ENCODE peak calls at places on chromosomes 5 and 9, in five cellular contexts. L is tibial nerve, J is cardiac muscle cell, V is IMR-90, S is fibroblast of pulmonary artery. K is an unnamed sample.

GRCh38 chr5:9091896-9092662 is 453.8 kb downstream of the SEMA5A start:
- DNase-seq in S (no peak), J (no peak), L (no peak), V (peak), K (no peak)

GRCh38 chr5:126107381-126107780 is 315.8 kb upstream of the GRAMD2B start:
- DNase-seq in S (no peak), L (no peak), J (no peak), V (no peak), K (no peak)

GRCh38 chr9:128008171-128008570 is 27.4 kb upstream of the EEIG1 start:
- DNase-seq in L (no peak), S (no peak), J (no peak), V (no peak), K (no peak)

GRCh38 chr9:127285957-127286356 is 21.4 kb downstream of the GARNL3 start:
- DNase-seq in S (peak), L (no peak), V (no peak), J (peak), K (no peak)

GRCh38 chr9:77025146-77025545 is 5.7 kb downstream of the FOXB2 start:
- DNase-seq in S (no peak), L (no peak), J (no peak), V (no peak), K (no peak)

GRCh38 chr5:168346417-168346816 is 55.0 kb downstream of the WWC1 start:
- DNase-seq in L (no peak), V (no peak), S (no peak), J (no peak), K (no peak)

GRCh38 chr9:110986529-110986928 is 51.7 kb downstream of the LPAR1 start:
- DNase-seq in L (no peak), V (peak), S (no peak), J (no peak), K (no peak)

GRCh38 chr5:168179185-168179584 is 112.3 kb upstream of the WWC1 start:
- DNase-seq in J (peak), L (no peak), S (no peak), V (no peak), K (no peak)

GRCh38 chr5:157481255-157481654 is 21.2 kb downstream of the NIPAL4 start:
- DNase-seq in L (no peak), S (no peak), J (no peak), V (no peak), K (no peak)

GRCh38 chr5:140855772-140856674 is at the start of gene PCDHA10:
- DNase-seq in S (peak), L (no peak), J (no peak), V (no peak), K (no peak)

GRCh38 chr5:168946363-168946762 is 354.6 kb downstream of the SLIT3 start:
- DNase-seq in L (no peak), S (peak), J (peak), V (no peak), K (no peak)

GRCh38 chr5:32707394-32707997 is 3.6 kb upstream of the NPR3 start:
- DNase-seq in V (peak), S (peak), J (peak), L (no peak), K (no peak)

GRCh38 chr9:114397219-114397847 is 9.6 kb upstream of the AKNA start:
- DNase-seq in V (no peak), S (no peak), L (no peak), J (no peak), K (no peak)

GRCh38 chr5:31623249-31623648 is 15.7 kb upstream of the PDZD2 start:
- DNase-seq in S (no peak), V (no peak), J (no peak), L (no peak), K (no peak)

GRCh38 chr5:143002459-143003327 is 232.5 kb downstream of the ARHGAP26 start:
- DNase-seq in S (peak), L (no peak), V (peak), J (peak), K (no peak)

GRCh38 chr5:14143843-14144585 is 872 bp downstream of the TRIO start:
- DNase-seq in V (no peak), S (no peak), J (peak), L (no peak), K (no peak)

GRCh38 chr9:132412089-132412488 is 2.1 kb downstream of the CFAP77 start:
- DNase-seq in L (no peak), J (peak), S (peak), V (no peak), K (no peak)

GRCh38 chr9:69066955-69067354 is 31.4 kb downstream of the FXN start:
- DNase-seq in V (no peak), S (no peak), L (no peak), J (no peak), K (no peak)

GRCh38 chr5:76104027-76104426 is 20.8 kb downstream of the SV2C start:
- DNase-seq in J (peak), V (peak), S (peak), L (no peak), K (peak)

GRCh38 chr5:125310749-125311148 is 564.3 kb upstream of the ZNF608 start:
- DNase-seq in V (peak), J (peak), S (peak), L (no peak), K (no peak)

GRCh38 chr9:99105152-99106043 is 485 bp downstream of the TGFBR1 start:
- DNase-seq in V (peak), L (peak), S (peak), J (peak), K (peak)

GRCh38 chr9:110575169-110575568 is 4.4 kb downstream of the SVEP1 start:
- DNase-seq in V (no peak), J (no peak), L (no peak), S (no peak), K (no peak)

GRCh38 chr5:5666076-5666365 is 243.5 kb downstream of the ICE1 start:
- DNase-seq in L (no peak), S (no peak), V (no peak), J (no peak), K (no peak)

GRCh38 chr5:18281947-18282557 is 647.8 kb downstream of the TAF11L14 start:
- DNase-seq in V (peak), L (no peak), J (peak), S (peak), K (no peak)

GRCh38 chr9:19102181-19102630 is 498 bp downstream of the HAUS6 start:
- DNase-seq in J (peak), S (no peak), L (no peak), V (peak), K (no peak)

GRCh38 chr5:138458353-138458752 is 6.9 kb upstream of the EGR1 start:
- DNase-seq in L (no peak), S (peak), V (no peak), J (peak), K (no peak)

GRCh38 chr9:23526806-23527205 is 299.2 kb downstream of the ELAVL2 start:
- DNase-seq in S (no peak), J (no peak), L (no peak), V (no peak), K (no peak)

GRCh38 chr5:128974567-128974966 is 9.3 kb downstream of the SLC27A6 start:
- DNase-seq in V (no peak), L (no peak), J (no peak), S (no peak), K (no peak)

GRCh38 chr9:137163101-137163661 is 6.7 kb downstream of the LRRC26 start:
- DNase-seq in V (no peak), L (no peak), S (no peak), J (no peak), K (no peak)

GRCh38 chr5:153618857-153619256 is 128.4 kb downstream of the GRIA1 start:
- DNase-seq in L (no peak), S (peak), V (peak), J (no peak), K (no peak)

GRCh38 chr9:137049544-137050449 is 3.8 kb upstream of the NPDC1 start:
- DNase-seq in J (peak), S (peak), L (no peak), V (peak), K (peak)

GRCh38 chr9:25716220-25716872 is 38.1 kb upstream of the TUSC1 start:
- DNase-seq in S (peak), J (peak), V (peak), L (no peak), K (no peak)

GRCh38 chr9:124182741-124183140 is 75.0 kb upstream of the NEK6 start:
- DNase-seq in S (no peak), L (no peak), V (no peak), J (no peak), K (no peak)
- TF ChIP-seq CTCF in S (no peak), L (no peak), V (no peak), J (no peak), K (no peak)

DNA sequence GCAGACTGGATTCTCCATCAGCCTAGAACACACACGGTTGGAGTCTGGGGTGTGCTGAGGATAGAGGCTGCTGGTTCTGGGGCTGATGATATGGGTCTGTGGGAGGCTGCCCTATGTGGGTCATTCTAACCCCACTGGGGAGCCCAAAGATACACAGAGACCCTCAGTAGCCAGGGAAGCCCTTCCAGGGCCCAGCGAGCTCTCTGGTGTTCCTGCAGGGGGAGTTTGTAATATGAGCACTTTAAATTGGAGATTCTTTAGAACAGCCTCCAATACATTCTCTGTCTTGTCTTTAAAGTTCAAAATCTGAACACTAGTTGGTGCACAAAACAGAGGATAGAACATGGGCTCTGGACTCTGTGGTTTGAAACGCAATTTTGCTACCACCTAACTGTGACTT is 2.4 kb downstream of the ACTL7A start:
- DNase-seq in J (no peak), V (no peak), S (no peak), L (no peak), K (no peak)
- TF ChIP-seq CTCF in J (no peak), V (no peak), S (peak), L (no peak), K (no peak)

GRCh38 chr9:135184158-135184557 is 96.7 kb downstream of the OLFM1 start:
- DNase-seq in L (no peak), J (no peak), S (no peak), V (no peak), K (no peak)

GRCh38 chr9:135186248-135187164 is 99.0 kb downstream of the OLFM1 start:
- DNase-seq in L (peak), S (no peak), V (no peak), J (no peak), K (no peak)

GRCh38 chr9:135183069-135183468 is 95.6 kb downstream of the OLFM1 start:
- DNase-seq in V (no peak), S (no peak), L (no peak), J (no peak), K (no peak)

GRCh38 chr9:135183538-135184153 is 96.2 kb downstream of the OLFM1 start:
- DNase-seq in L (no peak), S (no peak), J (no peak), V (no peak), K (no peak)

DNA sequence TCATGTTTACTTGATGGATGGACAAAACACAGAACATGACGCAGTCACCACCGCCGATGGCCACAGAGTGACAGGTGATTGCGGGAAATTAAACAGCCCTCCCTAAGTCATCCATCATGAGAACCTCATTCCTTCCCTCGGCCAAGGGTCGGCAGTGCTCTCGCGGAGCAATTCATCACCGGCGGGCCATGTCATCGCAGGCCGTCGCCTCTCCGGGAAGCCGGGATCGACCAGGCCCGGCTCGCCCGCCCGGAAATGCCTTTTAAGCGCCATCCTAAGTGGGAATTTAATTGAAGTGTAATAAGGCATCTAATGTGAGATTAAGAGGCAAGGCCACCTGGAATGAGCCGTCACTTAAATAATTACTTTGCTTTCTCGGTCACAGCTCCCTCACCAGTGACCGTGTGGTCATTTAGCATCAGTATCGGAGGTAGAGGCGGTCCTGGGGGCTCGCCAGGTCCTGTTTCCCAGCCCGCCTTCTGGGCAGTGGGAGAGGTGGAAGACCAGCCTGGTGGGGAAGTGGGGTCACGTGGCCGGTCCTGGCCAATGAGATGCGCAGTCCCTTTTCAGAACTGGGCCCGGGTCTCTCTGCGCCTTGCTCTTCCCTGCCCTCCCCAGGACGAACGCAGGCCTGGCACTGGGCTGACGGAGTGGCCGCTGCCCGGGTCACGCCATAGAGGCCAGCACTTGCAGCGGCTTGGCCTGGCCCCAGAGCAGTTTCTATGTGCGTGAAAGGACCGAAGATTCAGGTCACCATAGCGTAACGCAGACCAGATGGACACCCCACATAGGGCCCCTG is 97.4 kb downstream of the OLFM1 start:
- DNase-seq in V (no peak), L (no peak), S (no peak), J (no peak), K (no peak)
- TF ChIP-seq CTCF in V (no peak), L (no peak), S (no peak), J (no peak), K (no peak)

DNA sequence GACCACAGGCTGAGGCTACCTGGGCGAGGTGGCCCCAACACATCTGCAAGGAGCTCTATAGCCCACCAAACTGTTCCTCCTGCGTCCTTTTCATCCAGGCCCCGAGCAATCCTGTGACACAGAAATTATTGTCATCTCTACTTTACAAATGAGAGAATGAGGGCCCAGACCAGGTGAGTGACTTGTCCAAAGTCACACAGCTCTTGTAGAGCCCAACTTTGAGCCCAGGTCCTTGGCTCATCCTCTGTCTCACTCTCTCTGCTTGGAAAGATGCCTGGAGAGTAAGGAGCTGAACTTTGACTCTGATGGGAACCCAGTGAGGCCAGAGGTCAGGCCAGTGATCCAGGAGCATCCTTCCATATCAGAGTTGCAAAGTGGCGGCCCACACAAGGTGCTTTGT is 39.6 kb downstream of the STC2 start:
- DNase-seq in S (no peak), J (no peak), V (no peak), L (no peak), K (no peak)
- TF ChIP-seq CTCF in S (no peak), J (no peak), V (no peak), L (no peak), K (no peak)

GRCh38 chr5:30041831-30042385 is 1151.6 kb upstream of the CDH6 start:
- DNase-seq in S (no peak), J (no peak), L (no peak), V (no peak), K (no peak)

GRCh38 chr5:30041291-30041690 is 1152.2 kb upstream of the CDH6 start:
- DNase-seq in S (no peak), L (no peak), V (no peak), J (no peak), K (no peak)

GRCh38 chr5:30040483-30041116 is 1152.9 kb upstream of the CDH6 start:
- DNase-seq in V (peak), L (no peak), S (peak), J (peak), K (no peak)

GRCh38 chr5:30042677-30043076 is 1150.8 kb upstream of the CDH6 start:
- DNase-seq in S (no peak), J (no peak), L (no peak), V (no peak), K (no peak)

GRCh38 chr5:30039379-30039778 is 1154.1 kb upstream of the CDH6 start:
- DNase-seq in S (no peak), J (no peak), L (no peak), V (no peak), K (no peak)
- TF ChIP-seq CTCF in S (no peak), J (no peak), L (no peak), V (no peak), K (no peak)

GRCh38 chr9:107489687-107490605 is at the start of gene KLF4:
- DNase-seq in V (peak), J (peak), S (peak), L (peak), K (peak)
- TF ChIP-seq CTCF in V (peak), J (no peak), S (no peak), L (no peak), K (no peak)

GRCh38 chr5:1405121-1405520 is 40.1 kb downstream of the SLC6A3 start:
- DNase-seq in S (no peak), V (no peak), L (no peak), J (no peak), K (no peak)
- TF ChIP-seq CTCF in S (no peak), V (no peak), L (no peak), J (no peak), K (no peak)

GRCh38 chr5:133828727-133829126 is 139.7 kb downstream of the C5orf15 start:
- DNase-seq in S (no peak), J (no peak), V (no peak), L (no peak), K (no peak)
- TF ChIP-seq CTCF in S (no peak), J (no peak), V (no peak), L (no peak), K (no peak)

GRCh38 chr5:100694100-100694499 is 158.9 kb downstream of the FAM174A start:
- DNase-seq in V (no peak), L (no peak), S (no peak), J (no peak), K (no peak)

GRCh38 chr5:100693481-100693880 is 158.3 kb downstream of the FAM174A start:
- DNase-seq in L (no peak), S (no peak), J (no peak), V (no peak), K (no peak)

GRCh38 chr5:100697970-100698369 is 162.8 kb downstream of the FAM174A start:
- DNase-seq in J (no peak), V (no peak), S (no peak), L (no peak), K (no peak)
- TF ChIP-seq CTCF in J (peak), V (peak), S (peak), L (peak), K (peak)

GRCh38 chr9:37187713-37188439 is 67.5 kb downstream of the ZCCHC7 start:
- DNase-seq in V (peak), L (no peak), S (no peak), J (no peak), K (no peak)

GRCh38 chr9:37192803-37193202 is 72.4 kb downstream of the ZCCHC7 start:
- DNase-seq in J (no peak), V (no peak), L (no peak), S (no peak), K (no peak)

GRCh38 chr9:37187269-37187668 is 66.9 kb downstream of the ZCCHC7 start:
- DNase-seq in L (no peak), V (no peak), S (no peak), J (no peak), K (no peak)

GRCh38 chr9:37197158-37198033 is 77.0 kb downstream of the ZCCHC7 start:
- DNase-seq in L (no peak), J (peak), S (peak), V (peak), K (no peak)

DNA sequence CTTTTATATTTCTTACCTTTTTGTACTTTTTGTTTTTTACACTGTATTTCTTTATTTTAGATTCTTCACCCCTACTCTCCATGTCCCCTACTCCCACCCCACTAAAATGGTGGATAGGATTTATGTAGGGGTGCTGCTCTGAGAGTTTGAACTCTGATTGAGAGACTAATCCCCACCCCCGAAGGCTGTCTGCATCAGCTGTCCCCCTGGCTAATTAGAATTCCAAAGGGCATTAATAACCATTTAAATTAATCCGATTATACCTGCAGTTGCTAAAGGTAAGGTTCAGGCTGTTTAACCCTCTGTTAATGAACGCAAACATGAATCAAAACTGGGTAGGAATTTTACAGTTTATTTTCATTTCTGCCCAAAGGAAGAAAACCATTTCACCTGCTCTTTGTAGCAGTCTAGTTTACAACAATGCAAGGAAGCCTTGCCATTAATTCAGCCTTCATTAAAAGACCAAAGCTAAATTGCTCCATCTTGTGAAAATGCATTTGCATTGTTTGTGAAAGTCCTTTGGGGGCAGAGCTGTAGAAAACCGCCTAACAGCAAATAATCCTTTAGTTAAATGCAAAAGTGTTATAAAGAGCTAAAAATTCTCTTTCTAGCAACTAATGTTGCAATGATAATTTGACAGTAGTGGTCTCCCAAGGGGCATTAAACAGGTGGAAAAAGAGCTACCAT is 71.2 kb downstream of the ZCCHC7 start:
- DNase-seq in J (no peak), S (no peak), V (no peak), L (no peak), K (no peak)
- TF ChIP-seq CTCF in J (no peak), S (no peak), V (no peak), L (no peak), K (no peak)

K was measured in mesothelial cell of epicardium.